ENCODE peak calls at places on chromosomes 12 and 14, in seven cellular contexts. M is pancreas, S is IMR-90, N is mucosa of descending colon, J is ovary, Z is suprapubic skin, X is testis. D is an unnamed sample.
A peak's percentile ranks its signal among the peaks of the same experiment; 100 is the strongest.

GRCh38 chr12:20459920-20460319 is 91.6 kb downstream of the PDE3A start:
- DNase-seq in M (no peak), S (no peak), N (no peak), J (no peak), Z (no peak), X (no peak), D (no peak)

GRCh38 chr14:32896979-32897723 is 41.5 kb upstream of the NPAS3 start:
- DNase-seq in M (no peak), S (peak; percentile 7), N (no peak), J (no peak), Z (no peak), X (no peak), D (no peak)

GRCh38 chr14:50425816-50426215 is 29.1 kb upstream of the CDKL1 start:
- DNase-seq in M (no peak), S (peak; percentile 69), N (no peak), J (no peak), Z (no peak), X (no peak), D (no peak)

GRCh38 chr12:45852508-45852907 is 123.0 kb downstream of the ARID2 start:
- DNase-seq in M (no peak), S (no peak), N (no peak), J (no peak), Z (no peak), X (peak; percentile 85), D (no peak)

GRCh38 chr12:26621932-26622331 is 211.1 kb downstream of the ITPR2 start:
- DNase-seq in M (no peak), S (no peak), N (no peak), J (no peak), Z (no peak), X (no peak), D (no peak)

GRCh38 chr14:93546642-93547041 is 115.9 kb downstream of the UNC79 start:
- DNase-seq in M (no peak), S (no peak), N (no peak), J (no peak), Z (no peak), X (no peak), D (no peak)

GRCh38 chr12:74235342-74235741 is 302.3 kb upstream of the ATXN7L3B start:
- DNase-seq in M (no peak), S (no peak), N (no peak), J (no peak), Z (no peak), X (no peak), D (no peak)

GRCh38 chr14:32602699-32603098 is 273.6 kb downstream of the AKAP6 start:
- DNase-seq in M (no peak), S (no peak), N (no peak), J (no peak), Z (no peak), X (no peak), D (no peak)

GRCh38 chr12:75684678-75685620 is 173.5 kb upstream of the KRR1 start:
- DNase-seq in M (no peak), S (peak; percentile 86), N (no peak), J (no peak), Z (no peak), X (no peak), D (peak; percentile 99)

GRCh38 chr14:53233399-53233798 is 80.3 kb upstream of the DDHD1 start:
- DNase-seq in M (no peak), S (no peak), N (no peak), J (no peak), Z (no peak), X (no peak), D (no peak)

GRCh38 chr14:53231166-53231565 is 78.0 kb upstream of the DDHD1 start:
- DNase-seq in M (no peak), S (no peak), N (no peak), J (no peak), Z (no peak), X (peak; percentile 40), D (no peak)

GRCh38 chr14:53237488-53237887 is 84.4 kb upstream of the DDHD1 start:
- DNase-seq in M (no peak), S (no peak), N (no peak), J (no peak), Z (no peak), X (no peak), D (no peak)

DNA sequence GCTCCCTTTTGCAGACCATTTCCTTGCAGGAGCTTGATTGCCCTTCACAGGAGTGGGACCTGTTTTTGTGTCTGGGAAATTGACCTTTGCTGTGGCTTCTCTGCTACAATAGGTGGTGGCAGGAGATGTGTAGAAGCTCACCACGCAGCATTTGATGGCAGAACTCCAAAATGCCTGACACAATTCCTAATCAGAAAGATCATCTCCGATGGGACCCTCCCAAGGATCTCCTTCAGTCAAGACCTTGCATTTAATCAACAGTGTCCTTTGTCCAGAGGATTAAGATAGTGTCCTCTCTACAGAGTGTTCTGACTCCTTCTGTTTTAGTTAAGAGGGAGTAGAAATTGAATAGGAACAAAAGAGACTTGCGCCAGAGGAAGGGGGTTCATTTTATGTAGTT is 83.6 kb upstream of the DDHD1 start:
- DNase-seq in M (no peak), S (no peak), N (no peak), J (no peak), Z (no peak), X (no peak), D (no peak)
- TF ChIP-seq CTCF in M (no peak), S (no peak), N (no peak), J (no peak), Z (no peak), X (no peak), D (no peak)

GRCh38 chr12:62925680-62926079 is 9.3 kb downstream of the PPM1H start:
- DNase-seq in M (no peak), S (no peak), N (no peak), J (no peak), Z (no peak), X (no peak), D (no peak)
- H3K36me3 ChIP-seq in M (no peaks in the 10 kb centered on the region), S (no peaks in the 10 kb centered on the region), N (no peaks in the 10 kb centered on the region), J (no peaks in the 10 kb centered on the region), Z (no peaks in the 10 kb centered on the region), X (no peaks in the 10 kb centered on the region), D (no peaks in the 10 kb centered on the region)

DNA sequence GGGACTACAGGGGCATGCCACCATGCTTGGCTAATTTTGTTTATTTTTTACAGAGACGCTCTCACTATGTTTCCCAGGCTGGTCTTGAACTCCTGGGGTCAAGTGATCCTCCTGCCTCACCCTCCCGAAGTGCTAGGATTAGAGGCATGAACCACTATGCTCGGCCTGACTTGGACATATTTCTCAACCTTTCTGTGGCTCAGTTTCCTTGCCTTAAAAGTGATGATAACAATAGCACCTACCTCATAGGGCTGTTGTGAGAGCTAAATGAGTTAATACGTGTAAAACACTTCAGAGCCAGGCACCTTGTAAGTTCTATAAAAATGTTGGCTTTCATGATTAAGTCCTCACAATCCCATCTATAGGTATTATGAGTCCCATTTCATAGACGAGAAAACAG is 89.2 kb upstream of the METAP2 start:
- DNase-seq in M (no peak), S (no peak), N (no peak), J (no peak), Z (no peak), X (no peak), D (no peak)
- H3K4me3 ChIP-seq in M (no peak overlapping the region), S (no peak overlapping the region), N (no peak overlapping the region), J (no peak overlapping the region), Z (peak overlapping the region; percentile 38), X (no peak overlapping the region), D (no peak overlapping the region)

DNA sequence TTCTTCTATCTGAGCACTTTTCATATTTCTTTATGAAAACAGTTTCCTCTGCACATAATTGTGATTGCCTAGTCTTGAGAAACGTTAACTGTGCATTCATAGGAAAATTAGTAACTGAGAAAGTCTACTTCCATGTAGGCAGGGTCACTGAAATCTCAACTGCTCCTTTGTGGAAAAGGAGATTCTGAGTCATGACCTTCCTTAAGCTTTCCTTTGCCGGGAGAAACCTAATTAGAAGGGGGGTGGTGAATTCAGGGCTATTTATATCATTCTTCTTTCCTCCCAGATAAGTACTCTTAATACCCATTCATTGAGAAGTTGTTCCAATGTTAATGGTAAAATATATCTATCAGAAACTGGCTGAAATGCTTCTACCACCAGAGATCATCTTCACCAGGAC is 751.0 kb upstream of the TMEM132C start:
- DNase-seq in M (no peak), S (peak; percentile 10), N (no peak), J (no peak), Z (no peak), X (no peak), D (no peak)
- TF ChIP-seq CTCF in M (no peak), S (no peak), N (no peak), J (no peak), Z (no peak), X (no peak), D (no peak)

DNA sequence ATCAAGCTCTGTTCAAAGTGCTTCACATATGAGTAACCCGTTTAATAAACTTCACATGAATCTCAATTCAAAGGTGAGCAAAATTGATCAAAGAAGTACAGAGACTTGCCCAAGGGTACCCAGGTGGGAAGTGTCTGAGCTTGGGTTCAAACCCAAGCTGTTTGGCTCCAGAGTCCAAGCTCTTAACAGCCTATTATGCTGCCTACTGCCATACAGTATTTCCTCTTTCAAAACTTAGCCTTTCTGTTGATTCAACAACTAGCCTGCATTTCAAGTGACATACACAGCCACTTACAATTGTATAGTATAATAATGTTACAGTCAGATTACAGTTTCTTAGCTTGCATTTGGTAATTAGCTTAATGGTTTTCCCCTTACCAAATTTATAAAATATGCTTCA is 29.7 kb downstream of the FRMD6 start:
- DNase-seq in M (no peak), S (no peak), N (no peak), J (no peak), Z (no peak), X (no peak), D (no peak)
- H3K36me3 ChIP-seq in M (no peaks in the 10 kb centered on the region), S (peaks cover 2% of the 10 kb centered on the region), N (no peaks in the 10 kb centered on the region), J (no peaks in the 10 kb centered on the region), Z (no peaks in the 10 kb centered on the region), X (no peaks in the 10 kb centered on the region), D (peaks cover 5% of the 10 kb centered on the region)

GRCh38 chr12:124514996-124515932 is 52.1 kb downstream of the NCOR2 start:
- DNase-seq in M (no peak), S (no peak), N (no peak), J (no peak), Z (no peak), X (no peak), D (no peak)

GRCh38 chr12:124515981-124516380 is 51.4 kb downstream of the NCOR2 start:
- DNase-seq in M (no peak), S (no peak), N (no peak), J (no peak), Z (no peak), X (peak; percentile 54), D (no peak)

GRCh38 chr12:124518051-124518932 is 49.1 kb downstream of the NCOR2 start:
- DNase-seq in M (peak; percentile 98), S (peak; percentile 99), N (peak; percentile 94), J (peak; percentile 100), Z (peak; percentile 99), X (peak; percentile 98), D (peak; percentile 97)

GRCh38 chr12:124516850-124517249 is 50.6 kb downstream of the NCOR2 start:
- DNase-seq in M (no peak), S (no peak), N (no peak), J (no peak), Z (no peak), X (no peak), D (no peak)

GRCh38 chr12:124517260-124518050 is 50.0 kb downstream of the NCOR2 start:
- DNase-seq in M (peak; percentile 88), S (peak; percentile 38), N (peak; percentile 71), J (peak; percentile 69), Z (peak; percentile 90), X (peak; percentile 79), D (peak; percentile 75)
- H3K4me3 ChIP-seq in M (peak overlapping the region; percentile 58), S (no peak overlapping the region), N (no peak overlapping the region), J (peak overlapping the region; percentile 34), Z (peak overlapping the region; percentile 56), X (peak overlapping the region; percentile 41), D (peak overlapping the region; percentile 58)